ENCODE peak calls at places on chromosomes 7 and 10, in four cellular contexts. I is pancreas, D is DND-41, S is IMR-90. P is an unnamed sample.
A peak's percentile ranks its signal among the peaks of the same experiment; 100 is the strongest.

GRCh38 chr10:15068802-15069201 is 19.8 kb downstream of the ACBD7 start:
- DNase-seq in S (peak; percentile 61), D (no peak), I (no peak), P (no peak)

GRCh38 chr7:18320422-18320821 is 175.1 kb upstream of the HDAC9 start:
- DNase-seq in I (no peak), D (no peak), S (no peak), P (no peak)

GRCh38 chr10:114208351-114208750 is 29.2 kb downstream of the TDRD1 start:
- DNase-seq in D (no peak), S (no peak), I (no peak), P (no peak)

GRCh38 chr10:944034-944831 is 12.7 kb upstream of the LARP4B start:
- DNase-seq in S (peak; percentile 25), D (peak; percentile 22), I (no peak), P (peak; percentile 78)

GRCh38 chr10:51203359-51203758 is 129.1 kb downstream of the PRKG1 start:
- DNase-seq in S (no peak), D (no peak), I (no peak), P (no peak)

GRCh38 chr10:47027812-47028260 is 116.6 kb downstream of the PTPN20 start:
- DNase-seq in D (no peak), I (peak; percentile 44), S (no peak), P (peak; percentile 56)

GRCh38 chr7:46131916-46132795 is 211.1 kb upstream of the IGFBP3 start:
- DNase-seq in D (no peak), S (no peak), I (peak; percentile 15), P (no peak)

GRCh38 chr10:69961168-69961863 is 91.3 kb upstream of the MACROH2A2 start:
- DNase-seq in S (no peak), I (no peak), D (no peak), P (no peak)

GRCh38 chr7:7157177-7157886 is 25.0 kb upstream of the C1GALT1 start:
- DNase-seq in S (peak; percentile 58), D (peak; percentile 92), I (no peak), P (peak; percentile 30)

GRCh38 chr7:132117181-132117580 is 459.1 kb downstream of the PLXNA4 start:
- DNase-seq in I (no peak), S (peak; percentile 28), D (no peak), P (no peak)

GRCh38 chr7:27961255-27961654 is 219.3 kb downstream of the JAZF1 start:
- DNase-seq in D (no peak), S (peak; percentile 47), I (no peak), P (no peak)

GRCh38 chr10:119292968-119293367 is 85.6 kb downstream of the GRK5 start:
- DNase-seq in S (no peak), D (no peak), I (no peak), P (no peak)

GRCh38 chr10:17001961-17002749 is 127.5 kb downstream of the CUBN start:
- DNase-seq in D (no peak), I (no peak), S (peak; percentile 88), P (peak; percentile 55)

GRCh38 chr7:101169838-101170531 is 4.6 kb upstream of the VGF start:
- DNase-seq in D (peak; percentile 83), S (peak; percentile 60), I (peak; percentile 88), P (peak; percentile 79)

GRCh38 chr7:93043393-93043985 is 74.3 kb downstream of the SAMD9 start:
- DNase-seq in S (peak; percentile 96), D (no peak), I (no peak), P (no peak)

GRCh38 chr7:107355616-107356015 is 114.2 kb upstream of the GPR22 start:
- DNase-seq in S (peak; percentile 62), D (no peak), I (no peak), P (no peak)

GRCh38 chr10:99528867-99529285 is 3.9 kb upstream of the NKX2-3 start:
- DNase-seq in D (no peak), I (no peak), S (no peak), P (no peak)

GRCh38 chr10:118471863-118472262 is 123.6 kb downstream of the PRLHR start:
- DNase-seq in S (peak; percentile 44), D (no peak), I (no peak), P (no peak)

GRCh38 chr7:39670934-39671333 is 47.6 kb downstream of the RALA start:
- DNase-seq in S (no peak), I (no peak), D (no peak), P (no peak)

GRCh38 chr7:39672176-39672575 is 48.8 kb downstream of the RALA start:
- DNase-seq in D (no peak), I (no peak), S (no peak), P (no peak)

GRCh38 chr7:39667354-39667923 is 44.1 kb downstream of the RALA start:
- DNase-seq in S (no peak), I (no peak), D (no peak), P (no peak)

GRCh38 chr7:39666562-39666961 is 43.2 kb downstream of the RALA start:
- DNase-seq in I (no peak), S (no peak), D (no peak), P (no peak)

DNA sequence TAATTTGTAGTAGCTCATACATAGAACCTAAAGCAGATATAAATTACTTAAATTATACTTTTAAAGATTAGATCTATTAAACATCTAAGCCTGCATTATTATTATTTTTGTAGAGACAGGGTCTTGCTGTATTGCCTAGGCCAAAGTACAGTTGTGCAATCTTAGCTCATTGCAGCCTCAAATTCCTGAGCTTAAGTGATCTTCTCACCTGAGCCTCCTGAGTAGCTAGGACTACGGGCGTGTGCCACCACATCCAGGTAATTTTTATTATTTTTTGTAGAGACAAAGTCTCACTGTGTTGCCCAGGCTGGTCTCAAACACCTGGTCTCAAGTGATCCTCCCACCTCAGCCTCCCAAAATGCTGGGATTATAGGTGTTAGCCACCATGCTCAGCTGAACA is 46.7 kb downstream of the RALA start:
- DNase-seq in I (no peak), D (no peak), S (no peak), P (no peak)
- H3K4me1 ChIP-seq in I (no peaks in the 10 kb centered on the region), D (no peaks in the 10 kb centered on the region), S (peaks cover 5% of the 10 kb centered on the region), P (peaks cover 7% of the 10 kb centered on the region)

GRCh38 chr7:29116361-29116760 is 30.0 kb downstream of the CPVL start:
- DNase-seq in I (no peak), S (no peak), D (no peak), P (no peak)

GRCh38 chr7:29113384-29114102 is 32.8 kb downstream of the CPVL start:
- DNase-seq in D (peak; percentile 80), I (no peak), S (no peak), P (no peak)

GRCh38 chr7:29116801-29117200 is 29.5 kb downstream of the CPVL start:
- DNase-seq in I (no peak), S (no peak), D (no peak), P (no peak)

GRCh38 chr7:29115130-29115529 is 31.2 kb downstream of the CPVL start:
- DNase-seq in D (no peak), S (no peak), I (no peak), P (no peak)

DNA sequence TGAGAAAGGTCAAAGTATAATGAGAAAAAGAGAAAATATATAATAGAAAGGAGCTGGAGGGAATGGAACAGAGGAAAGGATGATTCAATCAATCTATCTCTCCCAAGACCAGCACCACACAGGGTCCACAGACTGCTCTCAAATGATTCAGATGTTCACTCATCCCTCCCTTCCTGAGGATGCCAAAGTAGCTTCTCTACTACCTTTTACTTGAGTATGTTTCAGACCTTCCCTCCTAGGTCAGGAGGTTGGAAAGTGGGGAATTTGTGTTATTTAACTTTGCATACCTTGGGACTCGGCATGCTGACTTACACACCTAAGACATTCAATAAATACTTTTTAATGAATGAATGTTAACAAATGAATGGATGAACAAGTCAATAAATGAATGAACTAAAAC is 30.6 kb downstream of the CPVL start:
- DNase-seq in D (no peak), I (no peak), S (no peak), P (no peak)
- H3K27ac ChIP-seq in D (peak overlapping the region; percentile 25), I (no peak overlapping the region), S (no peak overlapping the region), P (no peak overlapping the region)

DNA sequence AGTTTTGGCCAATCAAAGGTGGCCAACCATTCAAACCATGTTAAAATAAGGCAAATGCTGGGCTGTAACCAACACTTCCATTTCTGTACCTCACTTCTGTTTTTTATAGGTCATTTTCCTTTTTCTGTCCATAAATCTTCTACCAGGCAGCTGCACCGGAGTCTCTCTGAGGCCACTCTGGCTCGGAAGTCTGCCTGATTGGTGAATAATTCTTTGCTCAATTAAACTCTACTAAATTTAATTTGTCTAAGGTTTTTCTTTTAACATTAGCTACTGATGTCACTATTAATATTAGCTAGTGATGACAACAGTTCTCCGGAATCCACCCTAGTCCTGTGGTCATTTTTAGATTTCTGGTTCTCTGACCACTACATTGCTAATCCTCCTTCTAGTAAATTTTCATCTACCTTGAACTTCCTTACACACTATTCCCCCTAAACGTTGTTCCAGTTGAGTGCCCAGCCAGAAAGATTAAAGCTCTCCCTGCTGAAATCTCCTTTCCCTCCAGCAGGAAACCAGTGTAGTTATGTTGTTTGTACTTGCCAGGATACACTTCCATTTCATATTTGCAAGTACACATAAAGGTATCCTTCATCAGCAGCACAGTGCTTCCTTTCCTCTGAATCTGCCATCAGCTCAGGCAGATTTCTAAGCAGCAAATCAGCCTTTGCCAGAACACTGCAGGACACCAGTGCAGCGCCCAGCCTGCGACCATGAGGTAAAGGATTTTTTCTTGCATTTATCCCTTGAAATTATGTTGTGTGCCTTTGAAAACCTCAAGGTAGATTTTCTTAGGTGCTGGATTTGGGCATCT is 18.5 kb upstream of the IFIT2 start:
- DNase-seq in S (peak; percentile 64), D (no peak), I (no peak), P (no peak)
- H3K4me3 ChIP-seq in S (peak overlapping the region; percentile 0), D (no peak overlapping the region), I (no peak overlapping the region), P (peak overlapping the region; percentile 34)

DNA sequence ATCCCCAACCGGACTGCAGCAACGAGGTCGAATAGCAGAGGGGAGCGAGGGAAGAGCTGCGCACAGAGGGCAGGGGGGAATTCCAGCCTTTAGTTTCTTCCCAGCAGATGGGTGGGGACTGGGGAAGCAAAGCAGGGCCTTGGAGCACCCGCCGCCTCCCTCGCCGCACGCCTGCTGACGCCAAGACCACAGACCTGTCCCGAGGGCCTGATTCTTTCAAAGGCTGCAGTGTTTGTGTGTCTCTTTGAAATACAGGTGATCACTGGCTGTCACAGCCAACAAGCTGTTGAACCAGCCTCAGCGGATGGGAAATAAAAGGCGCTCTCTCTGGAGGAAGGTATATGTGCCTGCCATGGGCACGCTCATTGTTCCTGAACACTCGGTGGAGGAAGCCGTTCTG is 119.3 kb downstream of the FAM53B start:
- DNase-seq in S (no peak), I (no peak), D (no peak), P (no peak)
- H3K4me1 ChIP-seq in S (no peaks in the 10 kb centered on the region), I (no peaks in the 10 kb centered on the region), D (peaks cover 72% of the 10 kb centered on the region), P (peaks cover 24% of the 10 kb centered on the region)

P was measured in tibial artery.